ENCODE peak calls at places on chromosomes 16 and 17, in seven cellular contexts. F, I, N, M, S, K and O are unnamed samples.

GRCh38 chr16:56866955-56867830 is 2.2 kb downstream of the SLC12A3 start:
- DNase-seq in F (peak), I (peak), N (peak), M (peak), S (no peak), K (peak), O (peak)

GRCh38 chr17:47288531-47289116 is 35.0 kb downstream of the ITGB3 start:
- DNase-seq in F (no peak), I (no peak), N (no peak), M (no peak), S (no peak), K (no peak), O (no peak)

GRCh38 chr16:30365200-30365599 is 5.1 kb downstream of the TBC1D10B start:
- DNase-seq in F (no peak), I (no peak), N (no peak), M (no peak), S (no peak), K (no peak), O (no peak)

GRCh38 chr17:42843358-42843934 is 934 bp upstream of the AOC2 start:
- DNase-seq in F (peak), I (no peak), N (peak), M (peak), S (no peak), K (peak), O (peak)

GRCh38 chr17:50817838-50818237 is 17.5 kb upstream of the WFIKKN2 start:
- DNase-seq in F (no peak), I (no peak), N (no peak), M (peak), S (no peak), K (peak), O (peak)

GRCh38 chr16:74034862-74035261 is 261.8 kb upstream of the PSMD7 start:
- DNase-seq in F (no peak), I (no peak), N (peak), M (peak), S (no peak), K (peak), O (peak)

GRCh38 chr16:82748026-82748425 is 121.3 kb downstream of the CDH13 start:
- DNase-seq in F (peak), I (no peak), N (no peak), M (no peak), S (no peak), K (no peak), O (no peak)

GRCh38 chr16:80447263-80447662 is 93.5 kb upstream of the DYNLRB2 start:
- DNase-seq in F (no peak), I (no peak), N (no peak), M (no peak), S (no peak), K (no peak), O (no peak)

GRCh38 chr17:76684756-76685155 is 26.0 kb downstream of the MXRA7 start:
- DNase-seq in F (no peak), I (no peak), N (no peak), M (no peak), S (no peak), K (no peak), O (no peak)

GRCh38 chr17:76681222-76682137 is 29.3 kb downstream of the MXRA7 start:
- DNase-seq in F (peak), I (peak), N (peak), M (peak), S (peak), K (peak), O (peak)

GRCh38 chr17:76683921-76684745 is 26.6 kb downstream of the MXRA7 start:
- DNase-seq in F (no peak), I (no peak), N (no peak), M (no peak), S (no peak), K (no peak), O (no peak)

GRCh38 chr17:76682306-76682705 is 28.5 kb downstream of the MXRA7 start:
- DNase-seq in F (no peak), I (no peak), N (no peak), M (no peak), S (peak), K (no peak), O (no peak)

DNA sequence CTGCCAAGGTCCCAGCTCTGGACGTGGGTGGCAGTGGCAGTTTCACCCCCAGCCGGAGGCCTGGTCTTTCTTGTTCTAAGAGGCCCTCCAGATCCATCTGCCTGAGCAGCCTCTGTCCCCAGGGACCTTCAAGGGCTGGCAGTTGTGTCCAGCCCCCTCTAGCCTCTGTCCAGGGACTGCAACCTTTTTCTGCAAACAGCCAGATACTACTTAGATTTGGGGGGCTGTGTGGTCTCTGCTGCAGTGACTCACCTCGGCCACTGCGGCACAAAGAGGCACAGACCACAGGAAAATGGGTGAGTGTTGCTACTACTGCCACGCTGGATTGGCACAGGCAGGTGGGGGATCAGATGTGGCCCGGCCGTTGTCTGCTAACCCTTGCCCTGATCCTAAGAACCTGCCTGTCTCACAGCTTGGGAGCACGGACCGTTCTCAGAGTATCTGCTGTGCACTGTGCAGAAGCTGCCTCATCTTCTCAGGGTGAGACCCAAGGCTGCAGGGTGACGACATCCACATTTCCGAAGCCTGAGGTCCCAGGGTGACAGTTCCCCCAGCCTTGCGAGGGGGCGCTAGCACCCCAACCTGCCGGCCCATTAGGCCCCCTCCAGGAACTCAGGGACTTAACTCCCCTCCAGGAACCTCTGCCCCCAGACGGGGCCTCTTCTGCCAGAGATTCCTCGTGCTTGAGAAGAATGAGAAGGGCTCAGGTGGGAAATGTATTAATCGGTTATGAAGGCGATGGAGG is 27.6 kb downstream of the MXRA7 start:
- DNase-seq in F (no peak), I (no peak), N (peak), M (no peak), S (no peak), K (no peak), O (no peak)
- TF ChIP-seq CTCF in F (no peak), I (no peak), N (peak), M (peak), S (no peak), K (no peak), O (no peak)

DNA sequence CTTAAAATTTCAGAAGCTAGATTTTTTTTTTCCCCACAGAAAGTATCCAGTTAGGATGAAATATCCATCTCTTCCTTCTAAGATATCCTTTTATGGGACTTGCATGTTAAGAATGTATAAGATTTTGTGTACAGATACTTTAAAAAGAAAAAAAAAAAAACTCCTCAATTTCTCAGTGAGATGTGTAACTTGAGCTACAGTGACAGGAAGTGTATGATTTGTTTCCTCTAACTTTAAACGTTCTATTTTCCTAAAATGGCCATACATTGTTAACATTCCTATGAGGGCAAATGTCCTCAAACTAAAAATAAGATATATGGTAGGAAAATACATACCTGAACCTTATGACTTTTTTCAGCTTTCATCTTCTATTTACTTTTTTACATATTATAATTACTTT is 8.9 kb downstream of the FBXO47 start:
- DNase-seq in F (no peak), I (no peak), N (no peak), M (no peak), S (no peak), K (no peak), O (no peak)
- TF ChIP-seq CTCF in F (no peak), I (no peak), N (no peak), M (no peak), S (no peak), K (no peak), O (no peak)

GRCh38 chr17:76540381-76541300 is 797 bp downstream of the PRCD start:
- DNase-seq in F (peak), I (peak), N (peak), M (peak), S (peak), K (peak), O (peak)

GRCh38 chr17:76542566-76542971 is 2.7 kb downstream of the PRCD start:
- DNase-seq in F (no peak), I (no peak), N (no peak), M (no peak), S (no peak), K (no peak), O (no peak)

GRCh38 chr17:76542984-76543383 is 3.1 kb downstream of the PRCD start:
- DNase-seq in F (no peak), I (no peak), N (peak), M (no peak), S (no peak), K (no peak), O (no peak)

GRCh38 chr17:76543482-76544122 is 3.8 kb downstream of the PRCD start:
- DNase-seq in F (no peak), I (no peak), N (no peak), M (no peak), S (no peak), K (no peak), O (no peak)

GRCh38 chr17:76541739-76542450 is 2.1 kb downstream of the PRCD start:
- DNase-seq in F (no peak), I (no peak), N (no peak), M (no peak), S (no peak), K (no peak), O (no peak)
- TF ChIP-seq CTCF in F (no peak), I (no peak), N (no peak), M (no peak), S (no peak), K (no peak), O (no peak)

GRCh38 chr17:9622961-9623360 is 22.4 kb upstream of the USP43 start:
- DNase-seq in F (no peak), I (no peak), N (no peak), M (no peak), S (no peak), K (no peak), O (no peak)

GRCh38 chr17:9632741-9633140 is 12.6 kb upstream of the USP43 start:
- DNase-seq in F (no peak), I (no peak), N (no peak), M (no peak), S (no peak), K (no peak), O (no peak)

DNA sequence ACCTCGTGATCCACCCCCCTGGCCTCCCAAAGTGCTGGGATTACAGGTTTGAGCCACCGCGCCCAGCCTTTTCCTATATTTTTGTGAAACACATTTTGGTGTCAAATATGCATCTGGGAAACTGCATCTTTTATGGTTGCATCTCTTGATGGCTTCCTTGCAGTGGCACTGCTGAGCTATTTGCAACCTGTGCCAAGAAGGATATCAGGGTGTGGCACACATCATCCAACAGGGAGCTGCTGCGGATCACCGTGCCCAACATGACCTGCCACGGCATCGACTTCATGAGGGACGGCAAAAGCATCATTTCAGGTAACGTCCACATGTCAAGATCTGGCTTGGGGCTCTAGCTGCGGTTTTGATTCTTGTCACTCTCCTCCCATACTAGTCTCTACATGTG is 16.8 kb upstream of the USP43 start:
- DNase-seq in F (no peak), I (no peak), N (no peak), M (peak), S (no peak), K (peak), O (peak)
- TF ChIP-seq CTCF in F (no peak), I (no peak), N (no peak), M (peak), S (no peak), K (no peak), O (no peak)

GRCh38 chr16:81732699-81733098 is 46.4 kb upstream of the PLCG2 start:
- DNase-seq in F (no peak), I (no peak), N (no peak), M (no peak), S (no peak), K (no peak), O (no peak)
- TF ChIP-seq CTCF in F (no peak), I (no peak), N (no peak), M (no peak), S (no peak), K (no peak), O (peak)

DNA sequence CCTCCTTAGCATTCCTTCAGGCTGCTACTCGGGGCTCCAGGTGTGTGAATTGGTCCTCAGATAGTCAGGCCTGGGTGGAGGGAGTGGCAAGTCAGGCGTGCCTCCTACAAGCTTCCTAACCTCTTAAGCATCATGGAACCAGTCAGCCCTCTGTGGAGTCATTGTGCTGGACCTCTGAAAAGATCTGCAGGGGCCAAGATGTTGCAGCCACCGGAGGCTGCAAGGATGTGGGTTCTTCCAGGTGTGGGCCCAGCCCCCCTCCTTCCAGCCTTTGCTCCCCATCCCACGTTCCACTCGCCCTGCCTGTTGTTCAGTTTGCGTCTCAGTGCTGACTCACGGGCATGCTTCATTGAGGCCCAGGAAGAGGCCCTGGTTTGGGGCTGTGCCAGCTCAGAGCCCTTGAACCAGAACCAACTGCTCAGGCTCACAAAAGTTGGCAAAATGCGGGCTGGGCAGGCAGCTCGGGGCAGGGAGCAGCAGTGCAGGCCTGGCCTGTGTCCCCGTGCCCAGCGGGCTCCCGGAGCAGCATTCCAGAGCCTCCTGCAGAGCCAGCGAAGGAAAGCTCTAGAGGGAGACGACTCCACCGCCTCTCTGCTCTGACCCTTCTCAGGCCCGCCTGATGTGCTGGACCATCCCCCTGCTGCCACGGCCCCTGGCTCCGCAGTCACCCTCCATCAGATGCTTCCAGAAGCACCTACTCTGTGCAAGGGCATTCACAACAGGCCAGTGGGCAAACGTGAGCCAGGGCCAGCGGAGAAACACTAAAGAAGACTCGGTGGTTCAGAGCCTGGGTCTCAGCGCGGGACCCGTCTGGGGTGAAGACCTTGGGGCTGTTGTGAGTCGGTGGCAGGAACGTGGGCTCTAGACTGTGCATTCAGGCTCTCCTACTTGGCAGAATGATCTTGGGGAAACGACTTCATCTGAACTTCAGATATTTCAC is 7.5 kb downstream of the LDHD start:
- DNase-seq in F (peak), I (no peak), N (peak), M (peak), S (peak), K (peak), O (peak)
- TF ChIP-seq CTCF in F (no peak), I (no peak), N (no peak), M (no peak), S (no peak), K (no peak), O (no peak)

GRCh38 chr17:63773272-63774140 is at the start of gene CCDC47:
- DNase-seq in F (peak), I (peak), N (peak), M (peak), S (peak), K (peak), O (peak)
- TF ChIP-seq CTCF in F (no peak), I (no peak), N (no peak), M (no peak), S (peak), K (no peak), O (no peak)

DNA sequence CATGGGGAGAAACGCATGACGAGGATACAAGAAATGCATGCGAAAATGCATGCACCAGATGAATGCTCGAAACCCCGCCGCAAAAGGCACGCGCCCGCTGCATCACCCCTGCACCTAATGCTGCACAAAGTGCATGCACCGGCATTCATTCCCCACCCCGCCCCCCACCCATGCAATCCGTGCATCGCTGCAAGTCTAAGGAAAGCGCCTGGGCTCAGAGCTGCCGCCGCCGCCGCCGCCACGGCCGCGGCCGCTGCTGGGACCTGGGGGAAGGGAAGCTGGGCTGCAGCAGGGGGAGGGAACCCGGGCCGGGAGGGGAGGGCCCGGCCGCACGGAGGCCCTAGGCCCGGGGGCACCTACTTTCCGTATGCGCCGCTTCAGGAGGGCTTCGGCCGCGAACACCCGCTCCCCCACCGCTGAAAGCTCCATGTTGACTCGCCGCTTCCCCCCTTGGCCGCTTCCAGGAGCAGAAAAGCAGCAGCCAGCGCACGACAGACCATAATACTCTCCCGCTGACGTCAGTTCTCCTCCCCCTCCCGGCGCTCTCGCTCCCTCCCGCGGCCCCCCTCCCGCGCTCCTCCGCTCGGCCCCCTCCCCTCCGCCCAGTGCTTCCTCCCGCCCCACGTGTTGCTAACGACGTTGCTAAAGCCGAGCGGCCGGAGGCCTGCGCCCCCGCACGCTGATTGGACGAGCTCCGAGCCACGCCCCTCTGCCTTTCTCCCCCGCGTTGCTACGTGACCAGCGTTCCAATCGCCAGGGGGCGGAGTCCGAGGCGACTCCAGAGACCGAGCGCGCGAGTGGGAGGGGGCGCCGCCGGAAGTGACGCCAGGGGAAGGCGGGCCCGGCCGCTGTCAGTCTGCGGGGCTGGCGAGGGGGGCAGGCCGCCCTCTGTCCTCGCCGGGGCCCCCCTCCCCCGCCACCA is at the start of gene CBX8:
- DNase-seq in F (peak), I (peak), N (peak), M (peak), S (peak), K (peak), O (peak)
- TF ChIP-seq CTCF in F (no peak), I (peak), N (no peak), M (no peak), S (peak), K (no peak), O (no peak)